ENCODE peak calls at places on chromosomes 16 and 17, in ten cellular contexts. L, B, T, X, Z, V, S, F, D and N are unnamed samples. For H3K4me1 and H3K36me3, the result is how much of the 10 kb centered on the place peaks cover.

GRCh38 chr17:44977740-44978584 is 9.9 kb upstream of the C1QL1 start:
- DNase-seq in L (no peak), B (no peak), T (no peak), X (no peak), Z (no peak), V (no peak), S (no peak), F (no peak), D (no peak), N (peak)

GRCh38 chr16:52068447-52069074 is 478.4 kb downstream of the TOX3 start:
- DNase-seq in L (no peak), B (no peak), T (peak), X (peak), Z (no peak), V (no peak), S (no peak), F (peak), D (no peak), N (no peak)

GRCh38 chr17:8785547-8786412 is 13.4 kb downstream of the MFSD6L start:
- DNase-seq in L (peak), B (peak), T (peak), X (peak), Z (peak), V (peak), S (peak), F (peak), D (peak), N (peak)

GRCh38 chr17:48064638-48065037 is 16.5 kb downstream of the NFE2L1 start:
- DNase-seq in L (no peak), B (no peak), T (no peak), X (no peak), Z (no peak), V (no peak), S (no peak), F (peak), D (no peak), N (no peak)

GRCh38 chr16:49049191-49049590 is 232.4 kb downstream of the CBLN1 start:
- DNase-seq in L (no peak), B (no peak), T (no peak), X (no peak), Z (no peak), V (no peak), S (no peak), F (no peak), D (no peak), N (no peak)

GRCh38 chr17:42189651-42189965 is 4.4 kb upstream of the HCRT start:
- DNase-seq in L (no peak), B (no peak), T (no peak), X (no peak), Z (no peak), V (no peak), S (no peak), F (no peak), D (no peak), N (no peak)

GRCh38 chr16:48959204-48959603 is 322.4 kb downstream of the CBLN1 start:
- DNase-seq in L (no peak), B (no peak), T (no peak), X (no peak), Z (no peak), V (no peak), S (no peak), F (no peak), D (no peak), N (no peak)

GRCh38 chr17:37532751-37533150 is 43.1 kb downstream of the DUSP14 start:
- DNase-seq in L (no peak), B (no peak), T (no peak), X (no peak), Z (no peak), V (no peak), S (no peak), F (no peak), D (no peak), N (no peak)

GRCh38 chr17:4945176-4945943 is 3.0 kb downstream of the PFN1 start:
- DNase-seq in L (no peak), B (peak), T (peak), X (peak), Z (peak), V (peak), S (peak), F (peak), D (peak), N (peak)

GRCh38 chr16:5025171-5025632 is 8.5 kb downstream of the NAGPA start:
- DNase-seq in L (no peak), B (no peak), T (no peak), X (peak), Z (no peak), V (no peak), S (peak), F (peak), D (no peak), N (peak)

GRCh38 chr17:46152423-46152822 is 40.8 kb downstream of the KANSL1 start:
- DNase-seq in L (no peak), B (no peak), T (no peak), X (no peak), Z (no peak), V (no peak), S (no peak), F (no peak), D (no peak), N (no peak)

GRCh38 chr16:23670137-23670776 is 8.4 kb upstream of the PLK1 start:
- DNase-seq in L (no peak), B (no peak), T (no peak), X (no peak), Z (no peak), V (no peak), S (no peak), F (no peak), D (no peak), N (peak)

GRCh38 chr16:28513484-28514181 is 7.0 kb upstream of the IL27 start:
- DNase-seq in L (no peak), B (no peak), T (no peak), X (no peak), Z (no peak), V (no peak), S (no peak), F (no peak), D (no peak), N (no peak)

GRCh38 chr16:81266680-81267095 is 28.2 kb downstream of the BCO1 start:
- DNase-seq in L (no peak), B (no peak), T (no peak), X (peak), Z (no peak), V (no peak), S (no peak), F (no peak), D (peak), N (no peak)

GRCh38 chr17:76630151-76630550 is 13.4 kb downstream of the ST6GALNAC1 start:
- DNase-seq in L (no peak), B (no peak), T (no peak), X (no peak), Z (no peak), V (no peak), S (no peak), F (peak), D (no peak), N (no peak)

GRCh38 chr17:9987779-9988585 is 82.9 kb upstream of the RCVRN start:
- DNase-seq in L (peak), B (no peak), T (no peak), X (peak), Z (peak), V (no peak), S (peak), F (peak), D (no peak), N (no peak)

GRCh38 chr17:9402590-9403199 is 172.9 kb downstream of the STX8 start:
- DNase-seq in L (no peak), B (no peak), T (no peak), X (peak), Z (no peak), V (no peak), S (no peak), F (peak), D (no peak), N (peak)

GRCh38 chr16:53159781-53160436 is 105.1 kb downstream of the CHD9 start:
- DNase-seq in L (no peak), B (no peak), T (no peak), X (peak), Z (no peak), V (no peak), S (no peak), F (peak), D (no peak), N (peak)

GRCh38 chr17:2027528-2028233 is 2.3 kb upstream of the DPH1 start:
- DNase-seq in L (no peak), B (no peak), T (no peak), X (no peak), Z (no peak), V (no peak), S (no peak), F (no peak), D (no peak), N (peak)

GRCh38 chr16:84109598-84110325 is 7.0 kb downstream of the MBTPS1 start:
- DNase-seq in L (no peak), B (no peak), T (no peak), X (no peak), Z (no peak), V (no peak), S (no peak), F (no peak), D (no peak), N (no peak)

GRCh38 chr17:5499790-5500189 is 13.4 kb downstream of the MIS12 start:
- DNase-seq in L (no peak), B (no peak), T (no peak), X (no peak), Z (no peak), V (no peak), S (no peak), F (peak), D (peak), N (peak)

GRCh38 chr17:15468142-15468541 is 721 bp upstream of the CDRT4 start:
- DNase-seq in L (no peak), B (no peak), T (no peak), X (peak), Z (no peak), V (no peak), S (no peak), F (no peak), D (no peak), N (no peak)

GRCh38 chr17:79835953-79836951 is 3.0 kb downstream of the CBX4 start:
- DNase-seq in L (no peak), B (no peak), T (peak), X (peak), Z (peak), V (no peak), S (no peak), F (peak), D (peak), N (peak)

GRCh38 chr17:51805765-51806164 is 352.7 kb downstream of the CA10 start:
- DNase-seq in L (no peak), B (no peak), T (no peak), X (no peak), Z (no peak), V (no peak), S (no peak), F (no peak), D (no peak), N (no peak)

GRCh38 chr16:55949518-55949917 is 74.3 kb upstream of the CES5A start:
- DNase-seq in L (no peak), B (no peak), T (no peak), X (no peak), Z (no peak), V (no peak), S (no peak), F (no peak), D (no peak), N (no peak)

GRCh38 chr17:60664022-60664421 is 13.6 kb upstream of the BCAS3 start:
- DNase-seq in L (no peak), B (no peak), T (no peak), X (no peak), Z (no peak), V (no peak), S (no peak), F (no peak), D (no peak), N (no peak)

GRCh38 chr16:56457927-56458470 is 6.6 kb downstream of the OGFOD1 start:
- DNase-seq in L (no peak), B (no peak), T (no peak), X (no peak), Z (no peak), V (no peak), S (no peak), F (no peak), D (no peak), N (no peak)

DNA sequence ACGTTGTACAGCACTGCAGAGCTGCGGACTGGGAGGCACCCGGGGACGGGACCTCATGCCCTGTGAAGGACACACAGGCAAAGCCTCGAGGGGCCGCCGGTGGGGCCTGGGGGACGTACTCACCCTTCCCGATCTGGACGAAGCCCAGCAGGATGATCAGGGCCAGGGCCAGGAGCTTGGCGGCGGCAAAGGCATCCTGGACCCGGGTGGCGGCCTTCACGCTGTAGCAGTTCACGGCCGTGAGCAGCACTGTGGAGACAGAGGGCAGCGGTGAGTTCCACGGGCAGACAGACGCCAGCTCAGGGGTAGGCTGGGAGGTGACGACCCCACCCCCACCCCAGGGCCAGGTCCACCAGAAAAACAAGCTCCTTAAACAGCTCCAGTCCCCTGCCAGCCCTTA is 17.7 kb downstream of the SLC7A5 start:
- DNase-seq in L (no peak), B (no peak), T (no peak), X (no peak), Z (no peak), V (no peak), S (no peak), F (peak), D (no peak), N (peak)
- H3K4me1 ChIP-seq in L (under half), B (under half), T (under half), X (under half), Z (half or more), V (half or more), S (under half), F (half or more), D (under half), N (under half)

DNA sequence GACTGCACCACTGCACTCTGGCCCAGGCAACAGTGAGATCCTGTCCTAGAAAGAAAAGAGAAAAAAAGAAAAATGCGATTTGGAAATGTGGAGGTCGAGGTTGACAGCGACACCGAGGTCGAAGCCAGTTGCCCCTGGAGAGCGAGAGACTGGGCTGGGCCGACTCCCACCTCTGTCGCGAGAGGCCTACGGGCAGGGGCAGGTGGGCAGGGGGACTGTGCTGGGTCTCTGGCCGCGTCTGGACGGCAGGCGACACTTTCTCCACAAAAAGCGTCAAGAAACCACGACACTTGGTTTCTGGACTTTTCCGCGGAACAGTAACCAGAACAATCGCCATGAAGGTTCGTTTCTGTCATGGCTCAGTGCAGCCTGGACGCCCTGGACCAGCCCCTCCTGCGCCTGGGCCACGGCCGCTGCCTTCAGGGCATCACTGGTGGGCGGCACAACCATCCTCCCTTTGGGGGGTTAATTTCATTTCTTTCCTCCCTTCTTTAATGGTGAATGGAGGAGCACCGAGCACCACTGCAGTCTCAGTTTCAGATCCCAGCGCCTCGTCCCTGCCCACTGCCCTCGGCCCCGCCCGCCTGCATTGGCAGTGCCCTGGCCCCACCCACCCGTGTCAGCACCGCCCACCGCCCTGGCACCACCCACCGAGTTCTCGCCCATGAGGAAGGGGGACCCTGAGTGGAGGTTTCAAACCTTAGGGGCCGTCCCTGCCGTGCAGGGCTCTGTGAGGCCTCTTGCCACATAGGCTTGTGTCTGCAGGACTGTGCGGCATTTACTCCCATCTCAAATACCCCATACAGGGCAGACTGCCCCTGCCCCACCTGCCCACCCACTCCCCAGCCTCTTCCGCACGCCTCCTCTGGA is 18.5 kb upstream of the CDH15 start:
- DNase-seq in L (no peak), B (no peak), T (no peak), X (no peak), Z (peak), V (no peak), S (no peak), F (no peak), D (peak), N (peak)
- H3K36me3 ChIP-seq in L (under half), B (under half), T (under half), X (under half), Z (under half), V (under half), S (under half), F (under half), D (under half), N (under half)

GRCh38 chr16:16857603-16858283 is 478.8 kb downstream of the NPIPA7 start:
- DNase-seq in L (no peak), B (no peak), T (peak), X (no peak), Z (no peak), V (no peak), S (no peak), F (peak), D (no peak), N (no peak)
- H3K4me1 ChIP-seq in L (under half), B (under half), T (under half), X (under half), Z (under half), V (under half), S (under half), F (under half), D (under half), N (under half)

DNA sequence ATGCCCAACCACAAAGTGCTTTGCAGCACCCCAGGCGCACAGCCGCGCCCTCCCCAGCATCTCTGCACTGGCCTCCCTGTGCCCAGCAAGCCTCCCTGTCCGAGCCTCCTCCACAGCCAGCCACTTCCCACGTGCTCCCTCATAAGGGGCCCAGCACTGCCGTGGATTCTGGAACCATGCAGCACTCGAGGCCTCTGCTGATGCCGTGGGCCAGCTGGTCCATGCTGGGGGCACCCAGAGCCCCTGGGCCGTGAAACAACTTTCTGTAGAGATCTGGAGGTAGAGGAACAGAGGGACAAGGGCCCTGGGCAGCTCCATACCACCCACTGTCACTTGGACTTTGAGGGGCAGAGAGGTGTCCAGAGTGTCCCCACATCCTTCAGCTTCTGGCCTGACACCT is 17.0 kb upstream of the XYLT2 start:
- DNase-seq in L (no peak), B (no peak), T (no peak), X (no peak), Z (no peak), V (no peak), S (no peak), F (peak), D (no peak), N (no peak)
- H3K36me3 ChIP-seq in L (under half), B (under half), T (under half), X (under half), Z (under half), V (under half), S (under half), F (under half), D (under half), N (under half)